ENCODE peak calls at places on chromosomes 11 and 22, in four cellular contexts. One of them, this sample, is unnamed.

GRCh38 chr11:128198206-128198605 is 389.2 kb downstream of the ETS1 start:
- DNase-seq in mesendoderm: no peak
- DNase-seq in HCT116: no peak
- DNase-seq in fibroblast of lung: peak; percentile 52
- DNase-seq in this sample: no peak

GRCh38 chr11:3949132-3949531 is 93.7 kb downstream of the STIM1 start:
- DNase-seq in mesendoderm: no peak
- DNase-seq in fibroblast of lung: no peak
- DNase-seq in HCT116: no peak
- DNase-seq in this sample: no peak

GRCh38 chr11:60951909-60952741 is at the start of gene SLC15A3:
- DNase-seq in HCT116: no peak
- DNase-seq in mesendoderm: peak; percentile 76
- DNase-seq in fibroblast of lung: peak; percentile 50
- DNase-seq in this sample: no peak

GRCh38 chr11:1336836-1337646 is 27.6 kb upstream of the TOLLIP start:
- DNase-seq in HCT116: no peak
- DNase-seq in fibroblast of lung: no peak
- DNase-seq in mesendoderm: peak; percentile 44
- DNase-seq in this sample: no peak

GRCh38 chr11:94732617-94733292 is 35.4 kb upstream of the AMOTL1 start:
- DNase-seq in HCT116: no peak
- DNase-seq in fibroblast of lung: peak; percentile 58
- DNase-seq in mesendoderm: no peak
- DNase-seq in this sample: peak; percentile 96

GRCh38 chr22:20080445-20080775 is 369 bp downstream of the DGCR8 start:
- DNase-seq in mesendoderm: peak; percentile 71
- DNase-seq in HCT116: no peak
- DNase-seq in fibroblast of lung: peak; percentile 47
- DNase-seq in this sample: peak; percentile 41

GRCh38 chr11:47672283-47672730 is 29.9 kb upstream of the MTCH2 start:
- DNase-seq in fibroblast of lung: peak; percentile 8
- DNase-seq in HCT116: no peak
- DNase-seq in mesendoderm: peak; percentile 37
- DNase-seq in this sample: peak; percentile 24

GRCh38 chr11:15117751-15118150 is 3.0 kb downstream of the INSC start:
- DNase-seq in HCT116: no peak
- DNase-seq in fibroblast of lung: no peak
- DNase-seq in mesendoderm: no peak
- DNase-seq in this sample: no peak

GRCh38 chr22:29028468-29028867 is 33.2 kb downstream of the C22orf31 start:
- DNase-seq in mesendoderm: no peak
- DNase-seq in HCT116: no peak
- DNase-seq in fibroblast of lung: no peak
- DNase-seq in this sample: no peak

GRCh38 chr11:117701781-117702180 is 95.2 kb downstream of the DSCAML1 start:
- DNase-seq in HCT116: no peak
- DNase-seq in mesendoderm: no peak
- DNase-seq in fibroblast of lung: no peak
- DNase-seq in this sample: no peak

GRCh38 chr11:1939006-1939626 is 8.0 kb upstream of the MRPL23 start:
- DNase-seq in mesendoderm: no peak
- DNase-seq in HCT116: no peak
- DNase-seq in fibroblast of lung: no peak
- DNase-seq in this sample: no peak

GRCh38 chr22:19213001-19213400 is 34.5 kb upstream of the SLC25A1 start:
- DNase-seq in HCT116: no peak
- DNase-seq in mesendoderm: no peak
- DNase-seq in fibroblast of lung: no peak
- DNase-seq in this sample: no peak

GRCh38 chr22:35630387-35630793 is 13.3 kb upstream of the MB start:
- DNase-seq in HCT116: peak; percentile 38
- DNase-seq in fibroblast of lung: peak; percentile 33
- DNase-seq in mesendoderm: peak; percentile 87
- DNase-seq in this sample: peak; percentile 68

GRCh38 chr11:116782728-116783127 is 5.1 kb downstream of the ZPR1 start:
- DNase-seq in HCT116: no peak
- DNase-seq in fibroblast of lung: peak; percentile 28
- DNase-seq in mesendoderm: no peak
- DNase-seq in this sample: peak; percentile 73

GRCh38 chr11:105929381-105929955 is 92.6 kb downstream of the MSANTD4 start:
- DNase-seq in HCT116: no peak
- DNase-seq in mesendoderm: no peak
- DNase-seq in fibroblast of lung: no peak
- DNase-seq in this sample: peak; percentile 49

GRCh38 chr11:61413496-61413895 is 16.3 kb downstream of the CPSF7 start:
- DNase-seq in HCT116: no peak
- DNase-seq in mesendoderm: no peak
- DNase-seq in fibroblast of lung: no peak
- DNase-seq in this sample: no peak

GRCh38 chr22:39087881-39088687 is 9.0 kb upstream of the APOBEC3H start:
- DNase-seq in HCT116: no peak
- DNase-seq in fibroblast of lung: no peak
- DNase-seq in mesendoderm: peak; percentile 54
- DNase-seq in this sample: no peak

GRCh38 chr22:42376721-42377177 is 55.5 kb downstream of the NFAM1 start:
- DNase-seq in HCT116: no peak
- DNase-seq in mesendoderm: peak; percentile 90
- DNase-seq in fibroblast of lung: peak; percentile 89
- DNase-seq in this sample: no peak

GRCh38 chr11:121521145-121522042 is 68.6 kb upstream of the SORL1-AS1 start:
- DNase-seq in mesendoderm: no peak
- DNase-seq in fibroblast of lung: no peak
- DNase-seq in HCT116: no peak
- DNase-seq in this sample: peak; percentile 73

GRCh38 chr22:47630741-47631534 is 868.5 kb downstream of the TBC1D22A start:
- DNase-seq in mesendoderm: no peak
- DNase-seq in fibroblast of lung: no peak
- DNase-seq in HCT116: no peak
- DNase-seq in this sample: no peak

GRCh38 chr11:130092661-130093060 is 23.0 kb downstream of the APLP2 start:
- DNase-seq in HCT116: no peak
- DNase-seq in fibroblast of lung: no peak
- DNase-seq in mesendoderm: no peak
- DNase-seq in this sample: no peak
- H3K79me2 ChIP-seq in HCT116: peaks cover 61% of the 10 kb centered on the region
- H3K79me2 ChIP-seq in fibroblast of lung: peaks cover 31% of the 10 kb centered on the region
- H3K79me2 ChIP-seq in mesendoderm: peaks cover 49% of the 10 kb centered on the region
- H3K79me2 ChIP-seq in this sample: peaks cover 70% of the 10 kb centered on the region

DNA sequence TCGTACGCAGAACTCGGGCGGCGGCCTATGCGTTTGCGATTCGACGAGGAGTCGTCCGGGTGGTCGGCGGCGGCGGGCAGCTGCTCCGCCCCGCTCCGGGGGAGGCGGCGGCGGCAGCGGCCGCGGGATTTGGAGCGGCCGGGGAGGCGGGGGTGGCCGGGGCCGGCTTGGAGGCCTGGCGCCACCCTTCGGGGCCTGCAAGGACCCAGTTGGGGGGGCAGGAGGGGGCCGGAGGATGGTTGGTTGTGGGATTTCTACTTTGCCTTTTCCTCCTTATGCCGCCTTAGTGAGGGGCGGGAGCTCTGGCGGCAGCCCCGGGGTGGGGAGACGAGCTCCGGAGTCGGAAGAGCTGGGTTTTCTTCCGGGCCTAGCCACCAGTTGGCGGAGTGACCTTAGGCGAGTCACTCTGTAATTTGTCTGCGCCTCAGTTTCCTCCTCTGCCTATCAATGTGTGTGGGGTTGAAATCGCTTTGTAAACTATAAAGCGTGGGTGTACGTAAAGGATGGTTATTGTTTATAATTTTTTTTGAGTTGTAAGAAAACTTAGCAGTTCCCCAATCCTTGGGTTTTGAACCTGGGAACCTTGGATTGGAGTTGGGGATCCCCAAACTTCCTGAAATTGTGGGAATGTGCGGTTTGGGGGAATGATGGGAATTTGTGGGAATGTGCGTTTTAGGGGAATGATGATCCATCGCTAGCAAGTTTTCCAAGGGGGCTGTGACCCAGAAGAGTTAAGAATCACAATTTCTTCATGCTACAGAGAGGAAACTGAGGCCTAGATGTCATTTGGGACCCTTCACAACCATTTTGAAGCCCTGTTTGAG is 679 bp downstream of the TUG1 start:
- DNase-seq in fibroblast of lung: peak; percentile 54
- DNase-seq in HCT116: no peak
- DNase-seq in mesendoderm: peak; percentile 65
- DNase-seq in this sample: peak; percentile 15
- H3K79me2 ChIP-seq in fibroblast of lung: peaks cover 74% of the 10 kb centered on the region
- H3K79me2 ChIP-seq in HCT116: peaks cover 55% of the 10 kb centered on the region
- H3K79me2 ChIP-seq in mesendoderm: peaks cover 78% of the 10 kb centered on the region
- H3K79me2 ChIP-seq in this sample: peaks cover 86% of the 10 kb centered on the region

DNA sequence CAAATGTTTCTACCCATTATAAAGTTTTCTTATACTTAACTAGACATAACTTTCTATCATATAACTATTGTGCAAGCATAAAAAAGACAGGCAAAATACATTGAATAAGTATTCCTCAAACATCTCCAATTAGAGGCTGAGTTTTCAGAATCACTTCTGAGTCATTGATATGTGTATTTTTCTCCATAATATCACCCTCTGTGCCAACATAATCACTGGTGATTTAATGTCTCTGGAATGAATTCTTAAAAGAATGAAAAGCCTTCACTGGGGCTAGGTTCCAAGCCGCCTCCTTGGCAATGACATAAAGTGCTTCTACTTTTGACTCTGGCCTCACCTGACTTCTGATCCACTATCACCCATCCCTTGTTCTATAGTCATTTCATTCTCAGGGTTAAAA is 197.0 kb upstream of the E2F8 start:
- DNase-seq in mesendoderm: no peak
- DNase-seq in HCT116: no peak
- DNase-seq in fibroblast of lung: peak; percentile 84
- DNase-seq in this sample: peak; percentile 95
- H3K79me2 ChIP-seq in mesendoderm: no peaks in the 10 kb centered on the region
- H3K79me2 ChIP-seq in HCT116: no peaks in the 10 kb centered on the region
- H3K79me2 ChIP-seq in fibroblast of lung: no peaks in the 10 kb centered on the region
- H3K79me2 ChIP-seq in this sample: no peaks in the 10 kb centered on the region

DNA sequence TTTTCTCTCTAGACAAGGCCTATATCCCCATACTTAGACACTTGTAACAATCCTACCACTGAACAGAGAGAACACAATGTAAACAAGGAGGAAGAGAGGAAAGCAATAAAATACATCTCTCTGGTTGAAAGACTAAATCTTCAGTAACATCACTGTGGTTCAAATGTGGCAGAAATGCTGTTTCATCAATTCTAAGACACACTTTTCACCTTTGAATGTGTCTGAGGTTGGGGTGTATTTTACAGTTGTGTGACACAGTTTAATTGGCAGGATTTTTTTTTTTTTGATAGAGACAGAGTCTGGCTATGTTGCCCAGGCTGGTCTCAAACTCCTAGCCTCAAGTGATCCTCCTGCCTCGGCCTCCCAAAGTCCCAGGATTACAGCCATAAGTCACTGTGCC is 79.5 kb downstream of the AMBRA1 start:
- DNase-seq in fibroblast of lung: no peak
- DNase-seq in mesendoderm: no peak
- DNase-seq in HCT116: no peak
- DNase-seq in this sample: no peak
- H3K79me2 ChIP-seq in fibroblast of lung: peaks cover 4% of the 10 kb centered on the region
- H3K79me2 ChIP-seq in mesendoderm: peaks cover 2% of the 10 kb centered on the region
- H3K79me2 ChIP-seq in HCT116: peaks cover 37% of the 10 kb centered on the region
- H3K79me2 ChIP-seq in this sample: peaks cover 18% of the 10 kb centered on the region

GRCh38 chr11:12458042-12458441 is 80.7 kb downstream of the PARVA start:
- DNase-seq in fibroblast of lung: no peak
- DNase-seq in mesendoderm: no peak
- DNase-seq in HCT116: no peak
- DNase-seq in this sample: no peak
- H3K79me2 ChIP-seq in fibroblast of lung: peaks cover 29% of the 10 kb centered on the region
- H3K79me2 ChIP-seq in mesendoderm: no peaks in the 10 kb centered on the region
- H3K79me2 ChIP-seq in HCT116: no peaks in the 10 kb centered on the region
- H3K79me2 ChIP-seq in this sample: no peaks in the 10 kb centered on the region

GRCh38 chr11:126229782-126230540 is 18.4 kb downstream of the FAM118B start:
- DNase-seq in HCT116: no peak
- DNase-seq in fibroblast of lung: peak; percentile 32
- DNase-seq in mesendoderm: no peak
- DNase-seq in this sample: no peak
- H3K79me2 ChIP-seq in HCT116: peaks cover 14% of the 10 kb centered on the region
- H3K79me2 ChIP-seq in fibroblast of lung: no peaks in the 10 kb centered on the region
- H3K79me2 ChIP-seq in mesendoderm: peaks cover 4% of the 10 kb centered on the region
- H3K79me2 ChIP-seq in this sample: peaks cover 29% of the 10 kb centered on the region

DNA sequence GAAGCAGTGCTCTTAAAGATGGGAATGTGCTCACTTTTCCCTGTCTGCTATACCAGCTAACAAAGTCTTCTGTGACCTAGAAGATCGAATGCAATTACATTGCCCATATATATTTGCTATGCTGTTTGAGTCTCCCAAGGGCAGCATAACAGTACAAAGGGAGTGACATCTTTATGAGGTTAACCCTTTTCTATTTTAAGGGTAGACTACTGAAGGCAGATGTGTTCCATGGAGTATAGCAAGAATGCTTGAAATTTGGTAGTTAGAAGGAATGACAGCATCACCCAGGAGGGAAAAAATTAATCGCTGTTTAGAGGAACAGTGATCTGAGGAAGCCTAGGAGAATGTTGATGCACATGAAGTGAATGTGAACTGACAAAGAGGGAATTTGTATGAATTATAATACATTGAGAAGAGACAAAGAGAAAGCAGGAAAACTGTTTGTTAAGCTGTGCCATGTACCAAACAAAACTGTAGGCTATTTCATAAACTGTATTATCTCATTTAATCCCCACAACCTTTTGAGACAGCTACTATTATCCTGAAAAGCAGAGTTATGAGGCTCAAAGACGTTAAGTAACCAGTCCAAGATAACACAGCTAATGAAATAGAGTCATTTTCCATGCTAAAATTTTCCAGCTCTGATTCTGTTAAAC is 13.0 kb downstream of the MAML2 start:
- DNase-seq in fibroblast of lung: no peak
- DNase-seq in HCT116: no peak
- DNase-seq in mesendoderm: no peak
- DNase-seq in this sample: no peak
- H3K79me2 ChIP-seq in fibroblast of lung: peaks cover 77% of the 10 kb centered on the region
- H3K79me2 ChIP-seq in HCT116: no peaks in the 10 kb centered on the region
- H3K79me2 ChIP-seq in mesendoderm: no peaks in the 10 kb centered on the region
- H3K79me2 ChIP-seq in this sample: peaks cover 39% of the 10 kb centered on the region

DNA sequence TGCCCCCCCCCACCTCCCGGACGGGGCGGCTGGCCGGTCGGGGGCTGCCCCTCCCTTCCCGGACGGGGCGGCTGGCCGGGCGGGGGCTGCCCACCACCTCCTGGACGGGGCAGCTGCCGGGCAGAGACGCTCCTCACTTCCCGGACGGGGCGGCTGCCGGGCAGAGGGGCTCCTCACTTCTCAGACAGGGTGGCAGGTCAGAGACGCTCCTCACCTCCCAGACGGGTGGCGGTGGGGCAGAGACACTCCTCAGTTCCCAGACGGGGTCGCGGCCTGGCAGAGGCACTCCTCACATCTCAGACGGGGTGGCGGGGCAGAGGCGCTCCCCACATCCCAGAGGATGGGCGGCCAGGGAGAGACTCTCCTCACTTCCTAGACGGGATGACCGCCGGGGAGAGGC is 24.0 kb downstream of the RNF185 start:
- DNase-seq in fibroblast of lung: no peak
- DNase-seq in HCT116: no peak
- DNase-seq in mesendoderm: no peak
- DNase-seq in this sample: no peak
- H3K79me2 ChIP-seq in fibroblast of lung: peaks cover 11% of the 10 kb centered on the region
- H3K79me2 ChIP-seq in HCT116: peaks cover 8% of the 10 kb centered on the region
- H3K79me2 ChIP-seq in mesendoderm: no peaks in the 10 kb centered on the region
- H3K79me2 ChIP-seq in this sample: peaks cover 11% of the 10 kb centered on the region